ENCODE peak calls at places on chromosomes 7 and 10, in five cellular contexts. V is tibial artery, S is psoas muscle, P is breast epithelium, C is fibroblast of the aortic adventitia. U is an unnamed sample.
A peak's percentile ranks its signal among the peaks of the same experiment; 100 is the strongest.

GRCh38 chr7:115005241-115005640 is 83.3 kb downstream of the MDFIC start:
- DNase-seq in S (no peak), P (no peak), V (no peak), C (no peak), U (no peak)

GRCh38 chr7:106774768-106775551 is 90.1 kb upstream of the PIK3CG start:
- DNase-seq in P (no peak), C (no peak), S (no peak), V (peak; percentile 24), U (no peak)

GRCh38 chr7:128145191-128145590 is 95.9 kb upstream of the LEP start:
- DNase-seq in C (no peak), P (no peak), S (no peak), V (no peak), U (no peak)

GRCh38 chr10:63236113-63236935 is 103.2 kb downstream of the NRBF2 start:
- DNase-seq in V (no peak), S (no peak), P (no peak), C (peak; percentile 89), U (peak; percentile 81)

GRCh38 chr7:149887311-149887710 is 13.5 kb downstream of the ATP6V0E2 start:
- DNase-seq in V (no peak), C (no peak), S (no peak), P (no peak), U (no peak)

GRCh38 chr7:156460861-156461632 is 179.5 kb upstream of the RNF32 start:
- DNase-seq in V (no peak), C (no peak), S (no peak), P (no peak), U (no peak)

GRCh38 chr7:33109758-33110238 is 594 bp upstream of the RP9 start:
- DNase-seq in C (no peak), S (no peak), P (no peak), V (no peak), U (no peak)

GRCh38 chr7:95545666-95546065 is 50.6 kb downstream of the PDK4 start:
- DNase-seq in S (no peak), V (no peak), C (no peak), P (no peak), U (no peak)

GRCh38 chr7:32524631-32525030 is 29.3 kb downstream of the AVL9 start:
- DNase-seq in S (no peak), P (no peak), V (no peak), C (no peak), U (no peak)

GRCh38 chr10:86367339-86367951 is 850 bp upstream of the GRID1 start:
- DNase-seq in S (peak; percentile 52), P (peak; percentile 50), C (no peak), V (peak; percentile 22), U (no peak)

GRCh38 chr7:19919156-19920085 is 146.0 kb upstream of the TMEM196 start:
- DNase-seq in V (no peak), C (peak; percentile 87), P (no peak), S (no peak), U (no peak)

GRCh38 chr7:130940907-130941306 is 206.9 kb upstream of the KLF14 start:
- DNase-seq in S (no peak), P (no peak), C (no peak), V (no peak), U (no peak)
- H3K4me3 ChIP-seq in S (peak overlapping the region; percentile 81), P (peak overlapping the region; percentile 33), C (peak overlapping the region; percentile 63), V (peak overlapping the region; percentile 24), U (peak overlapping the region; percentile 26)

GRCh38 chr10:21926949-21927348 is 76.6 kb downstream of the DNAJC1 start:
- DNase-seq in S (no peak), C (peak; percentile 97), V (no peak), P (no peak), U (peak; percentile 89)
- H3K4me3 ChIP-seq in S (no peak overlapping the region), C (no peak overlapping the region), V (no peak overlapping the region), P (no peak overlapping the region), U (no peak overlapping the region)

DNA sequence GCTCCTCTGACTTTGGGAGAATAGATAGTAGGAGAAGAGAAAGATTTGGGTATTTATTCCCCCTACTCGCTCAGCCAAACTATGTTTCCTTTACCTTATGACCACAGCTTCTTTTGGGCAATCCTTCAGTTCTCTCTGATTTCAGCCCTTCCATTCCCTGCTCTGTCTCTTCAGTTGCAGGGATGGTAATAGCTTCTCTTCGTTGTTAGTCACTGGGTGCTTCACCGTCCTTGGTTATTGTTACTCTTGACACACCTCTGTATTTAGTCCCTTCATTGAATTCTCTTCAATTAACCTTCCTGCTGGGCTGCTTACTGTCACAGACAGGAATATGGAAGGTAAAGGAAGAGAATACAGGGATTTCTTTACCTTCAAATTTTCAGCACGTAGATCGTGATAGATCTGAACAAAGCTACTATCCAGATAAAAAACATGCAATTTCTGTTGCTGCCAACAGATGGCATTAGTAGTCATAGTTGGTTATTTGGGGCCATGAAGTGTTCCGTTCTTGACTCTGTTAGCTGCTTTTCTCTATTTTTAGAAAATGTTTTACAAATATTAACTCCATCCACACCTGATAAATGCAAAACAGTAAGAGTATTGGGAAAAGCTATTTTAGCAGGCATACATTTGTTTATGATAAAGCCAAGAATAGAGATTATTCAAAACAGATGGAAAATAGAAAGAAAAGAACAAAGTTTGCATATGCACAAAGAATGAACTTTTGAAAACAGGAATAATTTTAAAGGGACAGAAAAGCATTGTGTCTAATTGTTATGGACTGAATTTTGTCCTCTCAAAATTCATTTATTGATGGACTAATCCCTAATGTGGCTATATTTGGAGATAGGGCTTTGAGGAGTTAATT is 14.0 kb upstream of the PTTG1IP2 start:
- DNase-seq in S (no peak), V (no peak), P (no peak), C (peak; percentile 70), U (no peak)
- H3K4me3 ChIP-seq in S (peak overlapping the region; percentile 44), V (peak overlapping the region; percentile 20), P (no peak overlapping the region), C (peak overlapping the region; percentile 23), U (peak overlapping the region; percentile 15)

DNA sequence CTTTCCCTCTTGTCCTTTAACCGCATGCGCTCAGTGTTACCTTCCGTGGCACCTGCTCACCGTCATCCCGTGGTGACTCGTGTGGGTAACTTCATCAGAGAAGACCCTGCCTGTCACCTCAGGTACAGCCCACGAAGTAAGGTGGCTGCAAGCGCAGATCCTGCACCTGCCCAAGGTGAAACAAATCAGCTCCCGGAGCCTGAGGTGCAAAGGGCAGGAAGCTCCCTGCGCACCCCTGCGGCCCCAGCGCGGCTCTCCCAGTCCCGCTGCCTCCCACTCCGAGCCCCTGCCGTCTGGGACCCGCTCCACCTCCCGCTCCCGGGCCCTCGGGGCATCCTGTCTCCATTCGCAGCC is 110.9 kb upstream of the LANCL2 start:
- DNase-seq in C (no peak), V (no peak), S (no peak), P (no peak), U (no peak)
- H3K4me3 ChIP-seq in C (peak overlapping the region; percentile 71), V (peak overlapping the region; percentile 73), S (peak overlapping the region; percentile 80), P (peak overlapping the region; percentile 52), U (peak overlapping the region; percentile 65)

GRCh38 chr7:99407849-99408346 is 499 bp downstream of the PDAP1 start:
- DNase-seq in P (no peak), S (peak; percentile 78), C (peak; percentile 86), V (peak; percentile 71), U (peak; percentile 63)

GRCh38 chr7:99409192-99409572 is 413 bp downstream of the BUD31 start:
- DNase-seq in P (no peak), V (no peak), S (no peak), C (no peak), U (no peak)

GRCh38 chr7:99408347-99409191 is at the start of the genes BUD31 and PDAP1:
- DNase-seq in V (peak; percentile 91), S (peak; percentile 95), P (peak; percentile 92), C (peak; percentile 96), U (peak; percentile 81)

GRCh38 chr7:99409814-99410213 is 1.0 kb downstream of the BUD31 start:
- DNase-seq in P (no peak), V (no peak), S (no peak), C (no peak), U (no peak)

DNA sequence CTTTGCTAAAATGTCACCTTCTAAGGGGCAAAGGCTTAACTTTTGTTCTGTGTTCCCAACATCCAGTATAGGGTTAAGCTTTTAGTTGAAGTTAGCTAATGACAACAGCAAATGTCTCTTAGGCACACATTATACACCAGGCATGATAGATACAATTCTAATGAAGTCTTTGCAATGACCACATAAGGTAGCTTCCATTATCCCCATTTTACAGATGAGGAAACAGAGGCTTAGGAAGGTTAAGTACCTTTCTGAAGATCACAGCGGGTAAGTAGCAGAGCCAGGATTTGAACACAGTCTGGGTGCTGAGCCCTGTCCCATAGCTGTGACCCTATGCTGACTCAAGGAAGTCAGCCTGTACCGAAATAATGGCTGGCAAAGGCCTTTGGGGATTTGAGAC is 1.9 kb downstream of the BUD31 start:
- DNase-seq in P (no peak), S (no peak), C (no peak), V (no peak), U (no peak)
- H3K4me3 ChIP-seq in P (no peak overlapping the region), S (no peak overlapping the region), C (peak overlapping the region; percentile 16), V (no peak overlapping the region), U (no peak overlapping the region)

GRCh38 chr7:89738549-89738948 is 415.7 kb upstream of the STEAP1 start:
- DNase-seq in V (no peak), S (no peak), P (no peak), C (no peak), U (no peak)
- H3K4me3 ChIP-seq in V (no peak overlapping the region), S (no peak overlapping the region), P (no peak overlapping the region), C (no peak overlapping the region), U (no peak overlapping the region)

DNA sequence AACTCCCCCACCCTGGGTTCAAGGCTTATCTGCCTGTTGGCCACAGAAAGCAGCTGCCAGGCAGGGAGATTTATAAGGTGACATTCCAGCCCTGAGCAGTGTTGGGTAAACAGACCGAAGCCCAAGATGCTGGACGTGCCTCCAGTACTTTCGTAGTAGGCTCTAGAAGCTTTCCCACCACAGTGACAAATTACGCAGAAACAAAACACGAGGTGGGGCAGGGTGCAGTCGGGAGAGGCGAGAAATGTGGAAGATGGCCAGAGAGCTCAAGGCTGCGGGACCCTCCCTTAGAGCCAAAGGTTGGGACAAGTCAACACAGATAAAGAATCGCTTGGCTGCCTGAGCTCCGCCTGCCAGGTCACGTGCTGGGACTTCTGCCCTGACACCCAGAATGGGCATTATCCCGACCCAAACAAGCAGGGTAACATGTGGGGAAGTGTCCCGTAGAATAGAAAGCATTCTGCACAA is 41.0 kb downstream of the CCDC3 start:
- DNase-seq in V (peak; percentile 51), P (no peak), C (no peak), S (no peak), U (no peak)
- H3K4me3 ChIP-seq in V (peak overlapping the region; percentile 27), P (no peak overlapping the region), C (no peak overlapping the region), S (no peak overlapping the region), U (no peak overlapping the region)

U was measured in skeletal muscle cell.